ENCODE peak calls at places on chromosomes 12 and 14, in seven cellular contexts. L is tibial nerve; X is heart right ventricle; W is CD8-positive, alpha-beta memory T cell; Y is right atrium auricular region; G is sigmoid colon; M is BE2C. N is an unnamed sample.

GRCh38 chr12:106291342-106291741 is 11.2 kb upstream of the TCP11L2 start:
- DNase-seq in Y (no peak), X (no peak), W (no peak), L (no peak), G (no peak), M (no peak), N (no peak)

GRCh38 chr12:14573118-14573517 is 5.4 kb upstream of the PLBD1 start:
- DNase-seq in G (no peak), Y (no peak), X (peak; percentile 20), M (no peak), W (no peak), L (no peak), N (no peak)

GRCh38 chr14:91354979-91355685 is 62.5 kb downstream of the CCDC88C start:
- DNase-seq in L (no peak), W (peak; percentile 68), M (peak; percentile 34), G (no peak), Y (no peak), X (no peak), N (no peak)

GRCh38 chr14:93905623-93906022 is 21.5 kb upstream of the FAM181A start:
- DNase-seq in X (no peak), G (no peak), W (no peak), Y (no peak), L (no peak), M (no peak), N (no peak)

GRCh38 chr14:95407342-95407741 is 87.6 kb upstream of the CLMN start:
- DNase-seq in G (no peak), M (no peak), W (no peak), Y (no peak), L (no peak), X (no peak), N (no peak)

GRCh38 chr14:101019541-101019940 is 116.0 kb upstream of the RTL1 start:
- DNase-seq in W (no peak), G (peak; percentile 40), L (no peak), M (no peak), X (no peak), Y (no peak), N (no peak)

GRCh38 chr14:19775587-19775986 is 2.3 kb downstream of the OR4M1 start:
- DNase-seq in W (no peak), M (no peak), Y (no peak), G (no peak), X (no peak), L (no peak), N (no peak)

GRCh38 chr12:129827985-129828384 is 75.8 kb downstream of the TMEM132D start:
- DNase-seq in M (no peak), X (no peak), L (no peak), Y (no peak), W (no peak), G (no peak), N (no peak)

GRCh38 chr14:101899263-101899662 is 65.1 kb upstream of the DYNC1H1 start:
- DNase-seq in W (no peak), G (no peak), M (no peak), L (no peak), Y (no peak), X (no peak), N (no peak)

GRCh38 chr12:32367381-32367780 is 32.0 kb upstream of the FGD4 start:
- DNase-seq in L (no peak), G (no peak), M (no peak), X (no peak), W (no peak), Y (no peak), N (no peak)

GRCh38 chr12:20588057-20588456 is 107.1 kb upstream of the SLCO1C1 start:
- DNase-seq in Y (no peak), X (no peak), L (no peak), M (peak; percentile 78), W (no peak), G (no peak), N (no peak)

GRCh38 chr14:72535485-72535884 is 358.4 kb downstream of the DPF3 start:
- DNase-seq in X (no peak), L (no peak), G (no peak), Y (no peak), M (no peak), W (no peak), N (no peak)

GRCh38 chr14:24806061-24806678 is 172.2 kb upstream of the GZMB start:
- DNase-seq in Y (no peak), W (no peak), G (peak; percentile 74), L (peak; percentile 38), M (peak; percentile 61), X (peak; percentile 70), N (no peak)

GRCh38 chr12:52735816-52736632 is 32.7 kb upstream of the KRT77 start:
- DNase-seq in Y (no peak), G (no peak), W (no peak), L (no peak), X (no peak), M (no peak), N (no peak)

GRCh38 chr12:110844551-110845395 is 2.0 kb upstream of the CCDC63 start:
- DNase-seq in L (no peak), M (peak; percentile 35), W (no peak), G (no peak), Y (no peak), X (peak; percentile 59), N (no peak)

GRCh38 chr12:121788176-121788818 is 5.2 kb downstream of the RHOF start:
- DNase-seq in G (no peak), M (no peak), X (no peak), L (no peak), Y (no peak), W (no peak), N (no peak)

GRCh38 chr14:80388980-80389711 is 177.8 kb upstream of the DIO2 start:
- DNase-seq in X (no peak), W (no peak), Y (no peak), L (no peak), M (no peak), G (no peak), N (no peak)

GRCh38 chr14:54350196-54350595 is 46.6 kb upstream of the CDKN3 start:
- DNase-seq in G (no peak), M (no peak), X (no peak), L (no peak), W (no peak), Y (no peak), N (no peak)

GRCh38 chr12:127781336-127781735 is 485.6 kb upstream of the TMEM132C start:
- DNase-seq in G (no peak), W (no peak), Y (no peak), M (no peak), X (no peak), L (no peak), N (no peak)

GRCh38 chr12:85468356-85469157 is 188.5 kb downstream of the ALX1 start:
- DNase-seq in Y (no peak), G (no peak), M (peak; percentile 37), L (no peak), X (no peak), W (no peak), N (no peak)

GRCh38 chr12:98870521-98870920 is 225.4 kb downstream of the APAF1 start:
- DNase-seq in L (no peak), X (no peak), G (no peak), M (no peak), Y (no peak), W (no peak), N (no peak)

GRCh38 chr12:57276935-57277563 is 26.1 kb upstream of the STAC3 start:
- DNase-seq in Y (no peak), G (no peak), M (peak; percentile 42), X (no peak), L (no peak), W (no peak), N (no peak)
- H3K4me1 ChIP-seq in Y (no peaks in the 10 kb centered on the region), G (no peaks in the 10 kb centered on the region), M (peaks cover 28% of the 10 kb centered on the region), X (peaks cover 3% of the 10 kb centered on the region), L (no peaks in the 10 kb centered on the region), W (peaks cover 14% of the 10 kb centered on the region), N (peaks cover 12% of the 10 kb centered on the region)

GRCh38 chr14:75333523-75334190 is 55.0 kb downstream of the FOS start:
- DNase-seq in Y (no peak), X (no peak), G (peak; percentile 56), M (no peak), W (no peak), L (no peak), N (no peak)
- H3K4me3 ChIP-seq in Y (no peak overlapping the region), X (peak overlapping the region; percentile 15), G (peak overlapping the region; percentile 27), M (no peak overlapping the region), W (peak overlapping the region; percentile 54), L (peak overlapping the region; percentile 20), N (peak overlapping the region; percentile 50)

GRCh38 chr12:124470139-124470538 is 97.3 kb downstream of the NCOR2 start:
- DNase-seq in L (no peak), G (no peak), M (no peak), Y (no peak), W (no peak), X (no peak), N (no peak)
- H3K9me3 ChIP-seq in L (peaks cover 16% of the 10 kb centered on the region), G (no peaks in the 10 kb centered on the region), M (peaks cover 5% of the 10 kb centered on the region), Y (peaks cover 12% of the 10 kb centered on the region), W (peaks cover 13% of the 10 kb centered on the region), X (peaks cover 14% of the 10 kb centered on the region), N (no peaks in the 10 kb centered on the region)

GRCh38 chr12:120669055-120669828 is 17.7 kb upstream of the MLEC start:
- DNase-seq in W (no peak), X (no peak), L (no peak), G (no peak), M (peak; percentile 86), Y (no peak), N (no peak)

GRCh38 chr12:120668091-120668796 is 18.7 kb upstream of the MLEC start:
- DNase-seq in W (no peak), M (no peak), X (no peak), Y (no peak), L (no peak), G (no peak), N (no peak)

GRCh38 chr12:120663741-120664140 is 23.2 kb upstream of the MLEC start:
- DNase-seq in M (no peak), Y (no peak), W (no peak), L (no peak), X (no peak), G (no peak), N (no peak)

GRCh38 chr12:120668797-120669054 is 18.2 kb upstream of the MLEC start:
- DNase-seq in G (no peak), Y (no peak), M (no peak), L (no peak), W (no peak), X (no peak), N (no peak)

DNA sequence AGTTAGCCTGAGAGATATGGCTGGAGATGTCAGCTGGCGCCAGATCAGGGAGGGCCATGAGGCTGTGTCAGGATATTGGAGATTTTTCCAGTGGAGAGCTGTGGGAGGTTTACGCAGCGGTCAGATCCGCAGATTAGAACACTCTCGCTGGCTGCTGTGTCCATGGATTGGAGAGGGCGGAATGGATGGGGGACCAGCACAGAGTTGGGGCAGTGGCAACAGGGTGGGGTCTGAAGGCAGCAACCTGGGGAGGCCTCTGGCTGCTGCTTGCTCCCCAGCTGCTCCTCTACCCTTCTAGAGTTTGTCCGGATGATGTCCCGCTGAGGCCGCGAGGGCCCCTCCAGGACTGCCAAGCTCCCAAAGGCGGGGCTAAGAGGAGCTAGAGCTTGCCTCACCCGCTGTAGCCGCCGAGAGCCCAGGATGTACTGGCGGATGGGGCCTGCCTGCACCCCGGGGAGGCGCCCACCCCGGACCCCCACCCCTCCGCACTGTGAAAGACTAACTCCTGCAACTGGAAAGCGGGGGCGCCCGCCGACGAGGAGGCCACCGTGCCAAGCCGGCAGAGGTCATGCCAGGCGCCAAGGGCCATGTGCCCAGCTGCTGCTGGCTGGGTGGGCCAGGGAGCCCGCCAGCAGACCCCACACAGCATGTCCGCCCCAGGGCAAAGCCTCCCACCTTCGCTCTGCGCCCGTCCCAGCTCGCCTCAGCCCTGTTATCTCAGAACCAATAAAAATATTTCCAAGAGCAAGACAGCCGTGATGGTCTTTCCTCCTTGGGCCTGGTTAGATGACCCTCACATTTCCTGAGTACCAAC is 20.2 kb upstream of the MLEC start:
- DNase-seq in L (no peak), G (no peak), X (no peak), Y (no peak), W (no peak), M (peak; percentile 50), N (no peak)
- H3K4me1 ChIP-seq in L (peaks cover 5% of the 10 kb centered on the region), G (no peaks in the 10 kb centered on the region), X (no peaks in the 10 kb centered on the region), Y (no peaks in the 10 kb centered on the region), W (no peaks in the 10 kb centered on the region), M (peaks cover 4% of the 10 kb centered on the region), N (no peaks in the 10 kb centered on the region)

N was measured in effector memory CD4-positive, alpha-beta T cell.